ENCODE peak calls at places on chromosomes 7 and 10, in four cellular contexts. A is A549, R is breast epithelium, S is uterus. F is an unnamed sample.

GRCh38 chr10:2130906-2131305 is 393.6 kb upstream of the ADARB2 start:
- DNase-seq in A (no peak), R (no peak), S (no peak), F (no peak)

GRCh38 chr10:114022292-114022691 is 21.4 kb upstream of the ADRB1 start:
- DNase-seq in A (no peak), R (no peak), S (peak), F (peak)

GRCh38 chr10:102645388-102645740 is 1.1 kb downstream of the TRIM8 start:
- DNase-seq in A (peak), R (peak), S (no peak), F (peak)

GRCh38 chr7:1704326-1705241 is 34.5 kb downstream of the ELFN1 start:
- DNase-seq in A (no peak), R (peak), S (no peak), F (no peak)

GRCh38 chr7:1227814-1228534 is 4.7 kb upstream of the UNCX start:
- DNase-seq in A (no peak), R (no peak), S (no peak), F (peak)

GRCh38 chr7:76315372-76315771 is 12.9 kb downstream of the HSPB1 start:
- DNase-seq in A (no peak), R (no peak), S (no peak), F (no peak)

GRCh38 chr10:87079106-87079836 is 15.4 kb downstream of the GLUD1 start:
- DNase-seq in A (no peak), R (no peak), S (no peak), F (no peak)

GRCh38 chr10:133318494-133319127 is 9.9 kb downstream of the ZNF511 start:
- DNase-seq in A (peak), R (no peak), S (peak), F (peak)

GRCh38 chr10:75708060-75708459 is 276.6 kb downstream of the LRMDA start:
- DNase-seq in A (no peak), R (no peak), S (no peak), F (no peak)

GRCh38 chr10:46215426-46215825 is 71.4 kb upstream of the ANTXRL start:
- DNase-seq in A (no peak), R (no peak), S (no peak), F (no peak)

GRCh38 chr7:85750454-85750949 is 563.6 kb upstream of the SEMA3D start:
- DNase-seq in A (peak), R (no peak), S (no peak), F (no peak)

GRCh38 chr10:46523119-46523880 is 33.2 kb downstream of the GPRIN2 start:
- DNase-seq in A (peak), R (peak), S (no peak), F (peak)

GRCh38 chr10:125375210-125375609 is 214.8 kb upstream of the CTBP2 start:
- DNase-seq in A (peak), R (no peak), S (no peak), F (no peak)

GRCh38 chr10:58435297-58435696 is 50.1 kb downstream of the TFAM start:
- DNase-seq in A (peak), R (no peak), S (no peak), F (no peak)

GRCh38 chr7:24825931-24826661 is 68.8 kb upstream of the GSDME start:
- DNase-seq in A (peak), R (no peak), S (no peak), F (no peak)

GRCh38 chr10:43252785-43253341 is 14.0 kb downstream of the RASGEF1A start:
- DNase-seq in A (no peak), R (peak), S (peak), F (peak)

GRCh38 chr10:86306628-86307278 is 59.8 kb downstream of the GRID1 start:
- DNase-seq in A (no peak), R (peak), S (no peak), F (no peak)

GRCh38 chr7:17078298-17078697 is 196.5 kb upstream of the AGR3 start:
- DNase-seq in A (no peak), R (no peak), S (no peak), F (no peak)

GRCh38 chr10:4181075-4181474 is 396.1 kb upstream of the KLF6 start:
- DNase-seq in A (no peak), R (no peak), S (peak), F (no peak)

GRCh38 chr7:45921699-45922519 is 837 bp upstream of the IGFBP3 start:
- DNase-seq in A (peak), R (no peak), S (peak), F (peak)

GRCh38 chr7:30788640-30789333 is 17.6 kb downstream of the MINDY4 start:
- DNase-seq in A (no peak), R (no peak), S (no peak), F (no peak)

GRCh38 chr10:74927701-74928100 is 101.3 kb downstream of the KAT6B start:
- DNase-seq in A (no peak), R (no peak), S (no peak), F (no peak)

GRCh38 chr7:44259547-44260457 is 59.0 kb downstream of the YKT6 start:
- DNase-seq in A (no peak), R (no peak), S (peak), F (peak)

GRCh38 chr10:76868088-76868949 is 769.3 kb downstream of the KCNMA1 start:
- DNase-seq in A (no peak), R (no peak), S (no peak), F (no peak)

GRCh38 chr7:84921154-84921553 is 265.7 kb downstream of the SEMA3D start:
- DNase-seq in A (no peak), R (no peak), S (no peak), F (no peak)

GRCh38 chr7:36155811-36156361 is 2.8 kb downstream of the EEPD1 start:
- DNase-seq in A (no peak), R (no peak), S (no peak), F (peak)

GRCh38 chr10:113126506-113127192 is 176.6 kb downstream of the TCF7L2 start:
- DNase-seq in A (peak), R (peak), S (peak), F (peak)

GRCh38 chr10:79203014-79203675 is 134.4 kb downstream of the ZMIZ1 start:
- DNase-seq in A (no peak), R (no peak), S (no peak), F (no peak)

GRCh38 chr10:117174439-117175214 is 22.7 kb upstream of the KCNK18 start:
- DNase-seq in A (peak), R (peak), S (peak), F (peak)

GRCh38 chr7:4631664-4632171 is 50.4 kb upstream of the FOXK1 start:
- DNase-seq in A (peak), R (peak), S (peak), F (peak)

GRCh38 chr10:77741746-77742145 is 104.1 kb upstream of the KCNMA1 start:
- DNase-seq in A (no peak), R (no peak), S (no peak), F (no peak)

GRCh38 chr7:157056957-157057902 is 46.8 kb upstream of the MNX1 start:
- DNase-seq in A (no peak), R (no peak), S (no peak), F (no peak)

GRCh38 chr7:31767686-31768358 is 80.8 kb downstream of the PPP1R17 start:
- DNase-seq in A (no peak), R (no peak), S (no peak), F (no peak)

GRCh38 chr7:34093276-34093675 is 187.9 kb downstream of the BMPER start:
- DNase-seq in A (no peak), R (no peak), S (no peak), F (no peak)

GRCh38 chr10:99708428-99709010 is 23.4 kb downstream of the COX15 start:
- DNase-seq in A (peak), R (no peak), S (no peak), F (no peak)

GRCh38 chr10:88800152-88801125 is 2.1 kb upstream of the LIPM start:
- DNase-seq in A (no peak), R (no peak), S (no peak), F (no peak)

GRCh38 chr10:8189458-8189857 is 135.0 kb downstream of the GATA3 start:
- DNase-seq in A (no peak), R (no peak), S (no peak), F (no peak)

GRCh38 chr10:125344573-125345121 is 184.3 kb upstream of the CTBP2 start:
- DNase-seq in A (no peak), R (no peak), S (no peak), F (no peak)

GRCh38 chr7:88801046-88801445 is 5.5 kb upstream of the TEX47 start:
- DNase-seq in A (no peak), R (no peak), S (no peak), F (no peak)

GRCh38 chr10:100713049-100713858 is 32.1 kb upstream of the PAX2 start:
- DNase-seq in A (no peak), R (no peak), S (no peak), F (no peak)

GRCh38 chr10:100714566-100714950 is 30.8 kb upstream of the PAX2 start:
- DNase-seq in A (no peak), R (no peak), S (no peak), F (no peak)

GRCh38 chr10:100715445-100716385 is 29.7 kb upstream of the PAX2 start:
- DNase-seq in A (no peak), R (no peak), S (no peak), F (no peak)

GRCh38 chr10:100715101-100715444 is 30.3 kb upstream of the PAX2 start:
- DNase-seq in A (no peak), R (peak), S (no peak), F (no peak)

DNA sequence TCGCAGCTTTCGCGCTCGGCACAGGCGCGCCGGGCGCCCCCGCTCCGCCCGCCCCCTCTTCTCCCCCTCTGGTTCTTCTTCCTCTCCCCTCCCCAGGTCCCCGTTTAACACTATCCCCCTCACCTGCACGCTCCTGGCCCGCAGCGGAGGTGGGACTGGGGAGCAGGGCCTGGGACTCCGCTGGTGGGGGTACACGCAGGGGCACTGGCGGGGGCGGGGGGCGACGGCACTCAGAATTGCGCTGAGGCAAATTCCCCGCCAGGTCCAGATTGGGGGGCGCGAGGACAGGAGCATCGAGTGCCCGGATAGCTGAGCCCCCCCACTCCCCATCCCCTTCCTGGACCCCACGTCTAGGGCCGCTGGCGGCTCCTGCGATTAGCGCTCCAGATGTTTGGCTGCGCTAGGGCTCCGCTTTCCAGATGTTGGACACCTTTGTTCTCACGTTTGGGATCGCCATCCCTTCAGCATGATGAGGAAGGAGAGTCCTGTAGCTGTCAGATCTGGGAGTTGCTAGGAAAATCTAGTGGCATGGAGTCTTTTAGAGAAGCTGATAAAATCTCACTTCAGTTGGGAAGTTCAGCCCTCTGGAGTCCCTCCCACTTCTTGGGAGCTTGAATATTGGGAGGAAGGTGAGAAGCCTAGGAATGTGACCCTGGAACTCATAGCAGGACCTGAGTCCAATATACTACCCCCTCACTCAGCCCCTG is 31.4 kb upstream of the PAX2 start:
- DNase-seq in A (no peak), R (no peak), S (no peak), F (no peak)
- H3K27ac ChIP-seq in A (peak), R (no peak), S (no peak), F (no peak)

DNA sequence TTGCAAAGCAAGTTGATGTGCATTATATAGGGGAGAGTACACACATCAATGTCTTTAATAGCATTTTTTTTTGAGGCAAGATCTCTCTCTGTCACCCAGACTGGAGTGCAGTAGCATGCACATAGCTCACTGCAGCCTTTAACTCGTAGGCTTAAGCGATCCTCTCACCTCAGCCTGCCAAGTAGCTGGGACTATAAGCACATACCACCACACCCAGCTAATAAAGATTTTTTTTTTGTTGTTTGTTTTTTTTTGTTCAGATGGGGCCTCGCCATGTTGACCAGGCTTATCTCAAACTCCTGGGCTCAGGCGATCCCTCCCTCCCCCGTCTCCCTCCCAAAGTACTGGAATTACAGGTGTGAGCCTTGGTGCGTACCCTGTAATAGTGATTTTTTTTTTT is 1.5 kb downstream of the UMAD1 start:
- DNase-seq in A (no peak), R (no peak), S (no peak), F (no peak)
- H3K27ac ChIP-seq in A (no peak), R (no peak), S (no peak), F (no peak)

GRCh38 chr7:137774793-137775201 is 72.0 kb downstream of the DGKI start:
- DNase-seq in A (no peak), R (no peak), S (no peak), F (no peak)

GRCh38 chr7:137772748-137773147 is 74.0 kb downstream of the DGKI start:
- DNase-seq in A (no peak), R (no peak), S (no peak), F (no peak)

GRCh38 chr7:137778511-137778910 is 68.3 kb downstream of the DGKI start:
- DNase-seq in A (no peak), R (no peak), S (no peak), F (no peak)
- H3K27ac ChIP-seq in A (no peak), R (no peak), S (no peak), F (no peak)

GRCh38 chr7:66693331-66693730 is 47.2 kb upstream of the RABGEF1 start:
- DNase-seq in A (no peak), R (no peak), S (no peak), F (no peak)
- H3K27ac ChIP-seq in A (no peak), R (no peak), S (no peak), F (no peak)

GRCh38 chr10:594584-595270 is 94.7 kb downstream of the DIP2C start:
- DNase-seq in A (no peak), R (no peak), S (peak), F (no peak)
- H3K27ac ChIP-seq in A (no peak), R (no peak), S (peak), F (no peak)

GRCh38 chr7:120792091-120792860 is 65.7 kb downstream of the TSPAN12 start:
- DNase-seq in A (peak), R (peak), S (peak), F (peak)
- H3K27ac ChIP-seq in A (no peak), R (no peak), S (no peak), F (no peak)

DNA sequence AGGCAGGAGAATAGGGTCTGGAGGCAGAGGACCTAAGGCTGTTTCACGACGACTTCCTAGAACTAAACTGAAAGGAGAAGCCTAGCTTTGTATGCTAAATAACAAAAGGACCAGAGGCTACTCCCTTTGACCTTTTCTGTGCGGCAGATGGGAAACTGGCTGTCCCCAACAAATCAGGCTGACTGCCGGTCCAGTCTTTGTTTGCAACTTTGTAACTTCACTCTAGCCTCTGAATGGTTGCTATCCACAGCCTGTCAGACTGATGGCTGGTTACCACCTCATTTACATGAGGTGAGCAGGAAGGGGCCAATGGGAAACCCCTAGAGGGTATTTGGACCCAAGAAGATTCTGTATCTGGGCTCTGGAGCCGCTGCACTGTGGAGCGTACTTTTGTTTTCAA is 132.6 kb upstream of the SHH start:
- DNase-seq in A (no peak), R (no peak), S (no peak), F (no peak)
- H3K27ac ChIP-seq in A (no peak), R (no peak), S (no peak), F (no peak)

GRCh38 chr7:134461921-134462320 is 3.0 kb upstream of the AKR1B1 start:
- DNase-seq in A (no peak), R (no peak), S (no peak), F (no peak)

GRCh38 chr7:134463751-134464150 is 4.9 kb upstream of the AKR1B1 start:
- DNase-seq in A (no peak), R (no peak), S (no peak), F (no peak)

GRCh38 chr7:134464496-134464895 is 5.6 kb upstream of the AKR1B1 start:
- DNase-seq in A (no peak), R (no peak), S (no peak), F (no peak)

GRCh38 chr7:134460000-134460399 is 1.1 kb upstream of the AKR1B1 start:
- DNase-seq in A (peak), R (no peak), S (no peak), F (no peak)

DNA sequence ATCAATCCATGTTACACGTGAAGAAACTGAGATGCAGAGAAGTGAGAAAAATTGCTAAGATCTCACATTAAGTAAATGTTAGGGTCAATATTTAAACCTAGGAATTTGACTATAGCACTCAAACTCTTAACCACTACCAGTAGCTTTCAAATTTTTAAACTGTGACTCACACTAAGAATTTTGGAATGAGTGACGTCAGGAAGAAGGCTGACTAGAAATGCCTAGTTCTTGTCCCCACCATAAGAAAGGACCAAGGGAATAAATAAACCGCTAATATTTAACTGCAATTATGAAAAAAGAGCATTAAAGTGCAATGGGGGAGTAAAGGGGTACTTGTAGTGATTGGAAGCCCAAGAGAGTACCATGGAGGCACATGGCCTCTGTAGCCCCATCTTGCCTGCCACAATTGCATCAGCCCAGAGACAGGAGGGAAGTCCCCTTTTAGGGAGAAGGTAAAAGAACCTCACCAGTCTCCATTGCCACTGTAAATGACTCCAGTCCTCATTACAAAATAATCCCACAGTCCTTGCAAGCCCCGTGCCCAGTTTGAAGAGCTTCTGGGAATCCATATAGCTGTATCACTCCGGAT is 3.5 kb upstream of the AKR1B1 start:
- DNase-seq in A (peak), R (no peak), S (no peak), F (no peak)
- H3K27ac ChIP-seq in A (peak), R (no peak), S (no peak), F (no peak)

GRCh38 chr7:151074817-151075661 is 5.6 kb downstream of the FASTK start:
- DNase-seq in A (no peak), R (no peak), S (no peak), F (no peak)
- H3K27ac ChIP-seq in A (no peak), R (no peak), S (no peak), F (no peak)

DNA sequence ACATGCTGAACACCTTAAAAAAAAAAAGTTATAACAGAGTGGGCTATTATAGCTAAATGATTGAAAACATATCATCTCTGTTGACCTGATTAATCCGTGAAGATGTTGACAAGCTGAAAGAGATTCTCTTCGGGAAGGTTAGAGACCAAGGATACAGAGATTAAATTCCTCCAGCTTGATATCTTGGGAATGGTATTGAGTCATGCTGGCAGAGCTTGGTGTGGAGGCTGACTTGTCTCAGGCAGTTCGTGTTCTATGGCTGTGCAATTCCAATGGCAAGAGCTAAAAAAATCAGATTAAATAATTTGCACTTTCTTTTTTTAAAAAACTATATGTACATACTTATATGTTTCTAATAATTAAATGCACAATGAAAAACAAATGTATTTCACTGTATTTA is 24.9 kb upstream of the CACNA2D1 start:
- DNase-seq in A (no peak), R (no peak), S (no peak), F (no peak)
- H3K27ac ChIP-seq in A (no peak), R (no peak), S (no peak), F (no peak)